ENCODE peak calls at places on chromosomes 6 and 20, in six cellular contexts. One of them, this sample, is unnamed.

GRCh38 chr6:169316651-169317050 is 63.0 kb upstream of the THBS2 start:
- DNase-seq in ovary: no peak
- DNase-seq in uterus: no peak
- DNase-seq in adrenal gland: no peak
- DNase-seq in esophagus muscularis mucosa: no peak
- DNase-seq in testis: no peak
- DNase-seq in this sample: no peak

GRCh38 chr6:136323431-136324112 is 33.9 kb upstream of the BCLAF1 start:
- DNase-seq in uterus: no peak
- DNase-seq in adrenal gland: no peak
- DNase-seq in ovary: peak
- DNase-seq in testis: peak
- DNase-seq in esophagus muscularis mucosa: peak
- DNase-seq in this sample: no peak

GRCh38 chr6:118696262-118696661 is 44.9 kb upstream of the CEP85L start:
- DNase-seq in adrenal gland: no peak
- DNase-seq in ovary: no peak
- DNase-seq in esophagus muscularis mucosa: no peak
- DNase-seq in uterus: no peak
- DNase-seq in testis: no peak
- DNase-seq in this sample: no peak

GRCh38 chr20:60203451-60203850 is 245.2 kb downstream of the CDH26 start:
- DNase-seq in adrenal gland: no peak
- DNase-seq in testis: no peak
- DNase-seq in esophagus muscularis mucosa: peak
- DNase-seq in ovary: no peak
- DNase-seq in uterus: no peak
- DNase-seq in this sample: no peak

GRCh38 chr6:83976037-83976755 is 57.4 kb upstream of the MRAP2 start:
- DNase-seq in esophagus muscularis mucosa: no peak
- DNase-seq in uterus: no peak
- DNase-seq in adrenal gland: no peak
- DNase-seq in testis: no peak
- DNase-seq in ovary: no peak
- DNase-seq in this sample: no peak

GRCh38 chr6:75397806-75398465 is 95.7 kb downstream of the FILIP1 start:
- DNase-seq in adrenal gland: no peak
- DNase-seq in testis: no peak
- DNase-seq in esophagus muscularis mucosa: no peak
- DNase-seq in uterus: no peak
- DNase-seq in ovary: no peak
- DNase-seq in this sample: no peak

GRCh38 chr20:53656653-53657288 is 63.1 kb upstream of the ZNF217 start:
- DNase-seq in ovary: no peak
- DNase-seq in adrenal gland: no peak
- DNase-seq in uterus: no peak
- DNase-seq in testis: no peak
- DNase-seq in esophagus muscularis mucosa: no peak
- DNase-seq in this sample: no peak

GRCh38 chr6:27472182-27472616 is 706 bp downstream of the ZNF184 start:
- DNase-seq in ovary: peak
- DNase-seq in testis: peak
- DNase-seq in esophagus muscularis mucosa: no peak
- DNase-seq in uterus: peak
- DNase-seq in adrenal gland: peak
- DNase-seq in this sample: peak

GRCh38 chr6:75437451-75438185 is 56.0 kb downstream of the FILIP1 start:
- DNase-seq in testis: peak
- DNase-seq in esophagus muscularis mucosa: no peak
- DNase-seq in uterus: no peak
- DNase-seq in ovary: no peak
- DNase-seq in adrenal gland: no peak
- DNase-seq in this sample: no peak

GRCh38 chr6:44190712-44191111 is 26.0 kb upstream of the MYMX start:
- DNase-seq in adrenal gland: no peak
- DNase-seq in uterus: no peak
- DNase-seq in testis: no peak
- DNase-seq in ovary: no peak
- DNase-seq in esophagus muscularis mucosa: no peak
- DNase-seq in this sample: no peak

GRCh38 chr6:146041282-146041681 is 12.4 kb downstream of the GRM1 start:
- DNase-seq in uterus: no peak
- DNase-seq in testis: peak
- DNase-seq in esophagus muscularis mucosa: no peak
- DNase-seq in ovary: no peak
- DNase-seq in adrenal gland: no peak
- DNase-seq in this sample: no peak

DNA sequence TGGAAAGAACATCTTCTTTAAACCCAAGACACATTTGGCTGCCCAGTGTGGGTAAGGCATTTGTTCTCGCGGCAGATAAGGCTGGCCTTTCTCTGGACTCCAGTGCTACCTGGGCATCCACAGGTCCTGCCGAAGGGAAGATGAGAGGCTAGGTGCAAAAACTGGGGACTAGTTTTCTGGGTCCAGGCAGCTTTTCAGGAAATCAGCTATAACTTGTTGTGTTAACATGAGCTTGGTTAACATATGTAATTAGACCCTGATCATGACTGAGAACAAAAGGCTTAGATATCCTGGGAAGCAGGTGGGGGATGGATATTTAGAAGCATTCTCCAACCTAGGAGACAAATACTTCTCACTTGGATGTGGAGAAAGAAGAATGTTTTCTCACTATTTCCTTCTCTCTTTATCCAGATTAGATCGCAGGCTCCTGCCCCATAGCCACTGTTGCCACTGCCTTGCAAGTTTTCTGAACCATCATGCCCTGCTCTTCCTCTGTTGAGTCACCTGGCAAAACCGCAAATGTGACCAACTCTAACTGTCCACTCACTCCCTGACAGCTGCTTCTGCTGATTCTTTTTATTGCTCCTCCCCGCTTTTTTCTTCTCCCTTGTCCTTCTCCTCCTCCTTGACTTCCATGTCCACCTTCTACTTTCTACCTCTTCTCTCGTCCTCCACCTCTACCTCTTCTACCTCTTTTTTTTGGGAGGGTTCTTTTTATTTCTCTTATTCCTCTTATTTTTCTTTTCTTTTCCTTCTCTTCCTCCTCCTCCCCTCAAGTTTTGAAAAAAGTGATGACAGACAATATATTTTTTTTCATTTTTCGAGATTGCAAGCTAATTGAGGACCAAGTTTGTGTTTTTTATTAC is 258.1 kb downstream of the UTRN start:
- DNase-seq in ovary: no peak
- DNase-seq in uterus: no peak
- DNase-seq in testis: no peak
- DNase-seq in esophagus muscularis mucosa: no peak
- DNase-seq in adrenal gland: peak
- DNase-seq in this sample: no peak
- TF ChIP-seq POLR2A in ovary: no peak
- TF ChIP-seq POLR2A in uterus: no peak
- TF ChIP-seq POLR2A in testis: no peak
- TF ChIP-seq POLR2A in esophagus muscularis mucosa: no peak
- TF ChIP-seq POLR2A in adrenal gland: no peak
- TF ChIP-seq POLR2A in this sample: no peak

DNA sequence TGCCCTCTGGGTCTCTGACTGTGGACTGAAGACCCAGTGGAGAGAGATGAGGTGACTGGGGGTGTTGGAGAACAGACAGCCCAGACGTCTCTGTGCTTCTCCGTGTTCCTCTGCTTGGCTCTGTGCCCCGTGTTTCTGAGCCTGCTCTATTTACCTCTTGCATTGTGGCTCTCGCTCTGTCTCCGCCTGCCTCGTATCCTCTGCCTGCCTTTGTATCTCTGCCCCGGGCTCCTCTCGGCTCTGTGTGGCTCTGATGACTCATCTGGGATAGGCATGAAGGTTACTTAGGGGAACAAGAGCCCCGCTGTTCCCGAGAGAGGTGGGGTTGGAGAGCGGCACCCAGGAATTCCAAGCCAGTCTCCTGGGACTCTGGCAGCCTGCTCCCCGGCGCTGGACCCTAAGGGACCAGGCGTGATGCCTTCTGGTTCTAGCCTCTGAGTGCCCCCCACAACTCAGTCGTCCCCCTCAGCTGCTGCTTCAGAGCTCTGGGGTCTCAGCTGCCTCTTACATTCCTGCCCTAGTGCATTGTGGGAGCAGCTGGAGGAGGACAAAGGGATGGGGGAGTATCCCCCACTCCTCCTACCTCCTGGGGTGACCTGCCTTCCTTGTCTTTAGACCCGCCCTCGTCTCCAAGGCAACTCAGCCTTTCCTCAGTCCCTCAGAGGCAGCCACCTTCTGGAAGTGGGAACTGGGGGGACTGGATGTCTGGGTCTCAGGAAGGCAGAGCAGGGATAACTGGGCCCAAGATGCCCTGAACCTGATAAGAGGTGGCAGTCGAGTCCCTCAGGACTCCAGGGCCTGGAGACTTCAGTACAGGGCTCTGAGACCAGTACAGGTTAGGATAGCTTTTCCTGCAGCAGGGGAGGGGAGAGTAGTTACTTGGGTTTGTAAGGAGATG is 1.9 kb downstream of the DDR1 start:
- DNase-seq in uterus: peak
- DNase-seq in testis: peak
- DNase-seq in ovary: peak
- DNase-seq in esophagus muscularis mucosa: no peak
- DNase-seq in adrenal gland: peak
- DNase-seq in this sample: peak
- TF ChIP-seq POLR2A in uterus: peak
- TF ChIP-seq POLR2A in testis: no peak
- TF ChIP-seq POLR2A in ovary: no peak
- TF ChIP-seq POLR2A in esophagus muscularis mucosa: no peak
- TF ChIP-seq POLR2A in adrenal gland: peak
- TF ChIP-seq POLR2A in this sample: no peak

GRCh38 chr6:26183237-26183580 is 96.0 kb downstream of the HFE start:
- DNase-seq in testis: no peak
- DNase-seq in esophagus muscularis mucosa: no peak
- DNase-seq in uterus: no peak
- DNase-seq in ovary: no peak
- DNase-seq in adrenal gland: no peak
- DNase-seq in this sample: no peak

GRCh38 chr6:26184492-26184891 is 97.3 kb downstream of the HFE start:
- DNase-seq in adrenal gland: no peak
- DNase-seq in ovary: no peak
- DNase-seq in testis: no peak
- DNase-seq in esophagus muscularis mucosa: no peak
- DNase-seq in uterus: no peak
- DNase-seq in this sample: no peak

GRCh38 chr6:26185004-26185403 is 97.8 kb downstream of the HFE start:
- DNase-seq in adrenal gland: no peak
- DNase-seq in testis: no peak
- DNase-seq in uterus: no peak
- DNase-seq in ovary: no peak
- DNase-seq in esophagus muscularis mucosa: no peak
- DNase-seq in this sample: no peak

GRCh38 chr6:26185802-26186201 is 98.6 kb downstream of the HFE start:
- DNase-seq in ovary: no peak
- DNase-seq in uterus: no peak
- DNase-seq in adrenal gland: no peak
- DNase-seq in esophagus muscularis mucosa: no peak
- DNase-seq in testis: no peak
- DNase-seq in this sample: no peak

DNA sequence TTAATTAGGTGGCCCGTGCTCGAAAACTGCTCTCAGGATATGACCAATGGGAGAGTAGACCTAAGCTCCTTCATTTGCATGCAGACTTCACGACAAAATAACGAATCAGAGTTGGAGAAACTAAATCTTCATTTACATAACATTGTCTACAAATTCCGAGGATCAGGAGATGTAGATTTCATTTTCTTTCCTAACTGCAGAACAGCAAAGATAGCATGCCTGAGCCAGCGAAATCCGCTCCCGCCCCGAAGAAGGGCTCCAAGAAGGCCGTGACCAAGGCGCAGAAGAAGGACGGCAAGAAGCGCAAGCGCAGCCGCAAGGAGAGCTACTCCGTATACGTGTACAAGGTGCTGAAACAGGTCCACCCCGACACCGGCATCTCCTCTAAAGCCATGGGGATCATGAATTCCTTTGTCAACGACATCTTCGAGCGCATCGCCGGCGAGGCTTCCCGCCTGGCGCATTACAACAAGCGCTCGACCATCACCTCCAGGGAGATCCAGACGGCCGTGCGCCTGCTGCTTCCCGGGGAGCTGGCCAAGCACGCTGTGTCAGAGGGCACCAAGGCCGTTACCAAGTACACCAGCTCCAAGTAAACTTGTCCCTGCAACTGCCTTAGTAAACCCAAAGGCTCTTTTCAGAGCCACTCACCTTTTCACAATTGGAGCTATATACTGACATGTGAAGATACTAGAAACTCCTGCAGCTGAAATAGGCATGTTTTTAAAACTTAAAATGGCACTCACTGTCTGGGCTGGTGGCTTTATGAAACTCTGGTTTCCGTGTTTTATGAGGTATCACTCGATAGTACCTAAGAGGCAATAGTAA is 96.6 kb downstream of the HFE start:
- DNase-seq in ovary: peak
- DNase-seq in uterus: peak
- DNase-seq in esophagus muscularis mucosa: no peak
- DNase-seq in testis: peak
- DNase-seq in adrenal gland: peak
- DNase-seq in this sample: peak
- TF ChIP-seq POLR2A in ovary: peak
- TF ChIP-seq POLR2A in uterus: peak
- TF ChIP-seq POLR2A in esophagus muscularis mucosa: no peak
- TF ChIP-seq POLR2A in testis: peak
- TF ChIP-seq POLR2A in adrenal gland: peak
- TF ChIP-seq POLR2A in this sample: peak

GRCh38 chr20:30376767-30377658 is 880.5 kb upstream of the DEFB115 start:
- DNase-seq in adrenal gland: peak
- DNase-seq in ovary: peak
- DNase-seq in esophagus muscularis mucosa: peak
- DNase-seq in uterus: peak
- DNase-seq in testis: peak
- DNase-seq in this sample: peak
- TF ChIP-seq POLR2A in adrenal gland: no peak
- TF ChIP-seq POLR2A in ovary: no peak
- TF ChIP-seq POLR2A in esophagus muscularis mucosa: no peak
- TF ChIP-seq POLR2A in uterus: no peak
- TF ChIP-seq POLR2A in testis: no peak
- TF ChIP-seq POLR2A in this sample: no peak

DNA sequence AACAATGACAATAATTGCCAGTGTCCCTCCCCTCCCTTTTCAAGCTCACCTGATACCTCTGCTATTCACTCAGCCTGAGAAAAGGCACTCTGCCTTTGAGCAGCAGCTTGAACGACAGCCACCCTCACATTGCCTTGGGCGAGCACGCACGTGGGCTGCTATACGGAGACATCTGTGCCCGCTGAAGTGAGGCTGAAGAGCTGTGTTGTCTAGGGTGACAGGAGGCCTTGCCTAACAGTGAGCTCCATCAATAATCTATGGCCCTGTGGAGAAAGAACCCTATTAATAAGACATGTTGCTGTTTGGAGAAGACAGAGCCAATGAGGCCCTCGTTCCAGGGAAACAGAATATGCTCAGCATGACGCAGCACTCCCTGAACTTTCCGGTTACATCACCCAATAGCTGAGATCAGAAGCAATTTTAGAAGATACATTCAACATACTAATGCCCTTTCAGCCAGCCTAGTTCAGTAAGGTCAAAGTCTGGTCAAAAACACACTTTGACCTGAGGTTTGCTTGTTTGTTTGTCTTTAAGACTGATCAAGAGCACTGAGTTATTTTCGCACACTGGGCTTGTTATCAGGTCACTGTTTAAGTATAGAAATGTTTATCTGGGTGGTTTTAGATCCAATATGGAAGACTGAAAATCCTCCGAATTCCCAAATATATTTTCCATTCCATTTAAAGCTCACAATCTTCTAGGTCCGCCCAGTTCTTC is 30.6 kb downstream of the RBM24 start:
- DNase-seq in esophagus muscularis mucosa: no peak
- DNase-seq in adrenal gland: no peak
- DNase-seq in uterus: no peak
- DNase-seq in testis: no peak
- DNase-seq in ovary: no peak
- DNase-seq in this sample: peak
- TF ChIP-seq POLR2A in esophagus muscularis mucosa: no peak
- TF ChIP-seq POLR2A in adrenal gland: no peak
- TF ChIP-seq POLR2A in uterus: no peak
- TF ChIP-seq POLR2A in testis: no peak
- TF ChIP-seq POLR2A in ovary: no peak
- TF ChIP-seq POLR2A in this sample: no peak